ENCODE peak calls at places on chromosomes 13 and 19, in five cellular contexts. B is lower lobe of right lung; X is AG10803; L is HT1080; D is stimulated activated CD4-positive, alpha-beta T cell treated with anti-CD3 and anti-CD28 coated beads, TNF-alpha, amount 100 ng/mL, for 48 hours. H is an unnamed sample.

GRCh38 chr13:97239306-97239705 is 17.2 kb downstream of the MBNL2 start:
- DNase-seq in B (no peak), X (no peak), D (no peak), L (no peak), H (no peak)

GRCh38 chr13:50282016-50282415 is 266.8 kb downstream of the KCNRG start:
- DNase-seq in B (no peak), D (no peak), L (no peak), X (no peak), H (no peak)

GRCh38 chr19:52028780-52029123 is 573 bp upstream of the ZNF614 start:
- DNase-seq in X (no peak), L (no peak), B (no peak), D (no peak), H (no peak)

GRCh38 chr13:60759499-60759898 is 362.5 kb downstream of the TDRD3 start:
- DNase-seq in L (peak; percentile 45), B (no peak), D (no peak), X (no peak), H (no peak)

GRCh38 chr13:30824651-30825050 is 81.4 kb upstream of the MEDAG start:
- DNase-seq in L (no peak), B (no peak), D (no peak), X (no peak), H (no peak)

GRCh38 chr13:50082426-50083283 is 67.4 kb downstream of the KCNRG start:
- DNase-seq in D (peak; percentile 62), X (peak; percentile 64), B (peak; percentile 91), L (peak; percentile 75), H (peak; percentile 90)

GRCh38 chr13:105937451-105937850 is 598.0 kb downstream of the EFNB2 start:
- DNase-seq in B (no peak), X (peak; percentile 9), D (no peak), L (no peak), H (no peak)

GRCh38 chr13:51549050-51549449 is 35.2 kb upstream of the WDFY2 start:
- DNase-seq in B (peak; percentile 65), X (no peak), L (peak; percentile 38), D (no peak), H (peak; percentile 68)

GRCh38 chr19:19110410-19111137 is 27.7 kb downstream of the TMEM161A start:
- DNase-seq in L (no peak), D (no peak), B (no peak), X (no peak), H (no peak)

GRCh38 chr19:2802826-2803225 is 16.8 kb upstream of the ZNF554 start:
- DNase-seq in X (no peak), L (no peak), B (no peak), D (no peak), H (no peak)

GRCh38 chr13:43564941-43565340 is 221.8 kb downstream of the ENOX1 start:
- DNase-seq in D (no peak), X (no peak), L (no peak), B (no peak), H (no peak)

GRCh38 chr19:42216653-42217521 is 590 bp downstream of the DEDD2 start:
- DNase-seq in D (no peak), X (peak; percentile 24), B (peak; percentile 66), L (no peak), H (peak; percentile 82)

GRCh38 chr19:30425885-30426838 is 54.0 kb downstream of the ZNF536 start:
- DNase-seq in D (no peak), X (no peak), L (no peak), B (no peak), H (no peak)

GRCh38 chr19:3548594-3548993 is 8.8 kb downstream of the MFSD12 start:
- DNase-seq in L (no peak), B (peak; percentile 79), X (no peak), D (no peak), H (peak; percentile 82)

GRCh38 chr13:111659236-111659635 is 338.8 kb downstream of the TEX29 start:
- DNase-seq in X (no peak), B (no peak), D (no peak), L (no peak), H (no peak)

GRCh38 chr19:30696514-30696913 is 324.3 kb downstream of the ZNF536 start:
- DNase-seq in X (no peak), D (no peak), B (no peak), L (peak; percentile 42), H (no peak)

GRCh38 chr19:11405846-11406643 is 13.1 kb downstream of the RGL3 start:
- DNase-seq in L (no peak), D (no peak), X (no peak), B (no peak), H (no peak)

GRCh38 chr19:46427518-46427917 is 1.2 kb downstream of the PNMA8C start:
- DNase-seq in X (no peak), B (peak; percentile 27), D (no peak), L (no peak), H (no peak)

GRCh38 chr19:6476155-6476895 is 5.3 kb downstream of the DENND1C start:
- DNase-seq in B (peak; percentile 93), L (no peak), D (peak; percentile 57), X (peak; percentile 12), H (peak; percentile 93)

GRCh38 chr13:26698392-26699196 is 62.0 kb downstream of the GPR12 start:
- DNase-seq in B (peak; percentile 81), D (peak; percentile 56), X (peak; percentile 86), L (peak; percentile 79), H (peak; percentile 86)

GRCh38 chr13:97245011-97245410 is 22.9 kb downstream of the MBNL2 start:
- DNase-seq in X (no peak), B (no peak), L (no peak), D (no peak), H (no peak)

GRCh38 chr19:41694196-41694595 is 6.1 kb upstream of the CEACAM7 start:
- DNase-seq in X (no peak), D (no peak), L (no peak), B (no peak), H (no peak)

GRCh38 chr13:110855363-110855762 is 59.5 kb downstream of the ANKRD10 start:
- DNase-seq in L (no peak), B (no peak), D (no peak), X (no peak), H (no peak)

GRCh38 chr13:65460136-65460535 is 1770.0 kb downstream of the PCDH9 start:
- DNase-seq in D (no peak), X (peak; percentile 1), B (no peak), L (no peak), H (no peak)

GRCh38 chr19:5932593-5933262 is 18.7 kb downstream of the CAPS start:
- DNase-seq in X (no peak), B (no peak), L (no peak), D (no peak), H (no peak)

GRCh38 chr19:47436712-47437401 is 17.5 kb upstream of the MEIS3 start:
- DNase-seq in X (peak; percentile 46), B (peak; percentile 84), L (peak; percentile 47), D (peak; percentile 74), H (peak; percentile 87)

GRCh38 chr13:28753208-28753892 is 34.6 kb upstream of the SLC46A3 start:
- DNase-seq in X (peak; percentile 96), B (peak; percentile 63), L (peak; percentile 90), D (no peak), H (peak; percentile 69)

GRCh38 chr13:39417643-39418042 is 185.3 kb downstream of the LHFPL6 start:
- DNase-seq in X (peak; percentile 52), B (no peak), L (peak; percentile 84), D (no peak), H (no peak)

GRCh38 chr13:112346173-112346898 is 29.8 kb upstream of the SPACA7 start:
- DNase-seq in D (no peak), B (no peak), L (peak; percentile 6), X (no peak), H (no peak)

GRCh38 chr13:59533561-59534337 is 630.0 kb downstream of the DIAPH3 start:
- DNase-seq in X (no peak), L (peak; percentile 81), B (no peak), D (no peak), H (no peak)

GRCh38 chr13:63012016-63012415 is 1596.4 kb upstream of the PCDH20 start:
- DNase-seq in B (no peak), X (no peak), D (no peak), L (no peak), H (no peak)

GRCh38 chr19:32061304-32061703 is 284.1 kb upstream of the ZNF507 start:
- DNase-seq in L (no peak), X (no peak), D (no peak), B (no peak), H (no peak)

GRCh38 chr13:109787135-109787954 is 962 bp upstream of the IRS2 start:
- DNase-seq in L (peak; percentile 58), B (peak; percentile 66), D (no peak), X (peak; percentile 49), H (peak; percentile 80)

GRCh38 chr19:5624154-5624663 is 1.3 kb downstream of the SAFB start:
- DNase-seq in B (peak; percentile 60), L (peak; percentile 15), X (peak; percentile 53), D (no peak), H (peak; percentile 72)